ENCODE peak calls at places on chromosomes 13 and 19, in nine cellular contexts. A is SK-N-SH, K is HL-60, N is GM12878, H is esophagus muscularis mucosa, L is stomach, X is HCT116, E is transverse colon, C is sigmoid colon. R is an unnamed sample.

GRCh38 chr19:40799558-40800338 is 757 bp downstream of the EGLN2 start:
- DNase-seq in A (peak; percentile 69), K (no peak), N (no peak), H (no peak), L (peak; percentile 42), X (no peak), E (no peak), C (peak; percentile 83), R (peak; percentile 95)

GRCh38 chr13:51122868-51123267 is 11.8 kb upstream of the C13orf42 start:
- DNase-seq in A (no peak), K (no peak), N (peak; percentile 9), H (peak; percentile 77), L (no peak), X (no peak), E (no peak), C (no peak), R (no peak)

GRCh38 chr13:38814331-38814730 is 127.5 kb downstream of the FREM2 start:
- DNase-seq in A (no peak), K (no peak), N (no peak), H (no peak), L (peak; percentile 51), X (no peak), E (peak; percentile 33), C (no peak), R (no peak)

GRCh38 chr19:46724468-46724867 is 7.6 kb upstream of the PRKD2 start:
- DNase-seq in A (no peak), K (no peak), N (no peak), H (no peak), L (no peak), X (no peak), E (no peak), C (no peak), R (no peak)

GRCh38 chr13:61880576-61881283 is 465.1 kb upstream of the PCDH20 start:
- DNase-seq in A (peak; percentile 24), K (peak; percentile 54), N (no peak), H (no peak), L (peak; percentile 36), X (peak; percentile 26), E (no peak), C (no peak), R (no peak)

GRCh38 chr19:54257116-54257480 is at the start of gene LILRB5:
- DNase-seq in A (no peak), K (no peak), N (no peak), H (no peak), L (no peak), X (no peak), E (peak; percentile 25), C (peak; percentile 60), R (no peak)

GRCh38 chr13:48155850-48156249 is 60.9 kb upstream of the MED4 start:
- DNase-seq in A (no peak), K (peak; percentile 59), N (peak; percentile 24), H (no peak), L (no peak), X (peak; percentile 38), E (no peak), C (no peak), R (no peak)

GRCh38 chr13:98475521-98475920 is 101.4 kb downstream of the STK24 start:
- DNase-seq in A (peak; percentile 56), K (no peak), N (no peak), H (no peak), L (no peak), X (no peak), E (no peak), C (no peak), R (no peak)

GRCh38 chr13:30276178-30276577 is 31.2 kb downstream of the KATNAL1 start:
- DNase-seq in A (no peak), K (no peak), N (peak; percentile 33), H (no peak), L (no peak), X (no peak), E (no peak), C (no peak), R (no peak)

GRCh38 chr19:40611900-40612698 is 10.9 kb downstream of the LTBP4 start:
- DNase-seq in A (no peak), K (no peak), N (no peak), H (no peak), L (no peak), X (no peak), E (no peak), C (no peak), R (peak; percentile 81)

GRCh38 chr19:45087531-45087930 is 5.4 kb upstream of the PPP1R37 start:
- DNase-seq in A (no peak), K (no peak), N (no peak), H (no peak), L (no peak), X (no peak), E (no peak), C (no peak), R (peak; percentile 81)

GRCh38 chr13:110387451-110388140 is 80.5 kb downstream of the COL4A2 start:
- DNase-seq in A (no peak), K (peak; percentile 71), N (no peak), H (no peak), L (no peak), X (no peak), E (peak; percentile 36), C (peak; percentile 91), R (no peak)
- TF ChIP-seq POLR2AphosphoS5 in A (no peak), K (no peak), N (no peak), H (peak; percentile 87), L (no peak), X (no peak), E (peak; percentile 21), C (peak; percentile 69), R (peak; percentile 50)

DNA sequence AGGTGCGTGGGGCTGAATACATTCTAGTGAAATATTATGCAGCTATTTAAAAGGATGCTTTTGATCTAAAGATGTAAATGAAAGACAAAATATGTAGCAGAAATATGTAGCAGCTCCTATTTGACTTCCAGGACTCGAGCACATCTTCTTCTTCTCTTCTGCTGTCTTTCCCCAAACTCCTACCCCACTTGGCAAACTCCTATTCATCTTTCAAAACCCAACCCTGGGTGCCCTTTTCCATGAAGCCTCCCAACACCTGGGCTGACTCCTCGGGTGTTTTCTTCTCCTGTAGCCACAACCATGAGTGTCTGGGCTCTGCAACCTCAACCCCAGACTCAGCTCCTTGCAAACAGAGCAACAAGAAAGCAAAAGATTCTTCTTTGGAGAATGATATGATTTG is 11.1 kb downstream of the ACER1 start:
- DNase-seq in A (no peak), K (no peak), N (no peak), H (no peak), L (no peak), X (no peak), E (no peak), C (no peak), R (no peak)
- H3K27me3 ChIP-seq in A (peaks cover 63% of the 10 kb centered on the region), K (no peaks in the 10 kb centered on the region), N (no peaks in the 10 kb centered on the region), H (peaks cover 5% of the 10 kb centered on the region), L (peaks cover 24% of the 10 kb centered on the region), X (peaks cover 14% of the 10 kb centered on the region), E (peaks cover 11% of the 10 kb centered on the region), C (no peaks in the 10 kb centered on the region), R (peaks cover 24% of the 10 kb centered on the region)

DNA sequence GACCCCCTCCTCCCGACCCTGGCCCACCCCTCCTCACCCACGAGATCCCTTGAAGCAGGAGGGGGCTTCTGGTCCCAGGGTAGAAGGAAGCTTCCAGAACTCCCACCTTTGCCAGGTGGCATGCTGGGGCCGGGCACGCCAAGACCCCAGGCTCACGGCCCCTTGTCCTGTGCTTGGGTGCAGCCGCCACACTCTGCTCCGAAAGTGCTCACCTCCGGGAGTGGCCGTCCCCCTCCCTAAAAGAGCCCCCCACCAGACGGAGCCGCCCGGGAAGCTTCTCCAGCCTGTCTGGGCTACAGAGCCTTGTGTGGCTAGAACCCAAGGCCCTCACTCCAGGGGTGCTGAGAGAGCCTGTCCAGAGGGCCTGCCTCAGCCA is 1.8 kb upstream of the EFNA2 start:
- DNase-seq in A (no peak), K (no peak), N (no peak), H (no peak), L (no peak), X (no peak), E (no peak), C (no peak), R (no peak)
- H3K27ac ChIP-seq in A (no peak overlapping the region), K (no peak overlapping the region), N (no peak overlapping the region), H (no peak overlapping the region), L (no peak overlapping the region), X (no peak overlapping the region), E (peak overlapping the region; percentile 85), C (no peak overlapping the region), R (no peak overlapping the region)

DNA sequence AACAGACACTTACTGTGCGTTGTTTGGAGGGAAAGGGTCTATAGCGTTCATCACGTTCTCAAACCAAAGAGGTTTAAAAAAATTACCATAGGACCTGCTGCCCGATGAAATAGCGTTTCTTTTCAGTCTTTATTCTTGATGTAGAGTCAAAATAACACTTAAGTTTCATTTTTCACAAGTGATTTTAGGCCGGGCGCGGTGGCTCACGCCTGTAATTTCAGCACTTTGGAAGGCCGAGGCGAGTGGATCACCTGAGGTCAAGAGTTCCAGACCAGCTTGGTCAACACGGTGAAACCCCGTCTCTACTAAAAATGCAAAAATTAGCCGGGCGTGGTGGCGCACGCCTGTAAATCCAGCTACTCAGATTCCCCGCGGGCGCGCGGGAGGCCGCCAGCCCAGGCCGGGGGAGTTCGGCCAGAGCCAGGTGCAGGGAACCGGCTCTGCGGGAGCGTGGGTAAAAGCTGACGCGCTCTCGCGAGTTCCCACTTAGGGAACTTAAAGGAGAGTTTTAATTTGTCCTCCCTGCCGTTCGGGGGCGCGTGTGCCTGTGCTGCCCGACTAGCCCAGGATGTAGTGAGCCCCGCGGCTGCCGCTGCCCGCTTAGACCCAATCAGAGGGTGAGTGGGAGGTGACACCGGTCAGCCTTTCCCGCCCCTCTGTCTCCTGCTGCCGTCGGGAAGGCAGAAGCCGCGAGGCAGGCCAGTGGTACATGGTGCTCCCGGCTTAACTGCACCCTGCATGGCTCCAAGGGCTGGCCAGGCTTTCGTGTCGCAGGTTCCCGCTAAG is 35.8 kb upstream of the NEK3 start:
- DNase-seq in A (peak; percentile 68), K (peak; percentile 57), N (no peak), H (peak; percentile 94), L (peak; percentile 79), X (no peak), E (peak; percentile 79), C (peak; percentile 94), R (peak; percentile 94)
- TF ChIP-seq POLR2AphosphoS5 in A (no peak), K (no peak), N (no peak), H (peak; percentile 82), L (peak; percentile 72), X (no peak), E (no peak), C (peak; percentile 73), R (peak; percentile 86)

GRCh38 chr13:113927661-113928581 is 46.0 kb downstream of the C13orf46 start:
- DNase-seq in A (no peak), K (no peak), N (no peak), H (no peak), L (peak; percentile 32), X (no peak), E (peak; percentile 37), C (peak; percentile 85), R (peak; percentile 59)
- H3K27me3 ChIP-seq in A (no peaks in the 10 kb centered on the region), K (peaks cover 3% of the 10 kb centered on the region), N (no peaks in the 10 kb centered on the region), H (no peaks in the 10 kb centered on the region), L (peaks cover 6% of the 10 kb centered on the region), X (no peaks in the 10 kb centered on the region), E (peaks cover 10% of the 10 kb centered on the region), C (no peaks in the 10 kb centered on the region), R (peaks cover 41% of the 10 kb centered on the region)